ENCODE peak calls at places on chromosomes 3 and 15, in four cellular contexts. H, Q, P and Z are unnamed samples.

GRCh38 chr3:194468086-194468485 is 18.7 kb downstream of the ATP13A3 start:
- DNase-seq in H (no peak), Q (no peak), P (no peak), Z (no peak)

GRCh38 chr3:179760944-179761343 is 108.1 kb downstream of the USP13 start:
- DNase-seq in H (no peak), Q (no peak), P (no peak), Z (peak)

GRCh38 chr3:76206351-76206750 is 421.0 kb upstream of the ZNF717 start:
- DNase-seq in H (no peak), P (no peak), Q (no peak), Z (no peak)

GRCh38 chr15:101027920-101028319 is 108.8 kb downstream of the LRRK1 start:
- DNase-seq in P (no peak), H (no peak), Q (no peak), Z (no peak)

GRCh38 chr3:161914703-161915102 is 418.1 kb downstream of the OTOL1 start:
- DNase-seq in P (peak), Q (no peak), H (no peak), Z (peak)

GRCh38 chr3:46888705-46889104 is 11.2 kb downstream of the PTH1R start:
- DNase-seq in H (no peak), P (no peak), Q (no peak), Z (no peak)

GRCh38 chr3:46892285-46893145 is 15.0 kb downstream of the PTH1R start:
- DNase-seq in H (no peak), P (peak), Q (peak), Z (no peak)

GRCh38 chr3:139343895-139344856 is at the start of gene MRPS22:
- DNase-seq in H (peak), P (peak), Q (peak), Z (peak)

GRCh38 chr3:130786306-130786705 is 39.7 kb upstream of the PIK3R4 start:
- DNase-seq in P (no peak), Q (no peak), H (no peak), Z (no peak)

GRCh38 chr3:24881239-24881638 is 386.6 kb upstream of the THRB start:
- DNase-seq in Q (no peak), P (no peak), H (no peak), Z (no peak)

GRCh38 chr15:80182611-80183210 is 29.9 kb downstream of the FAH start:
- DNase-seq in P (no peak), Q (no peak), H (no peak), Z (no peak)

GRCh38 chr3:69558912-69559311 is 173.0 kb upstream of the FRMD4B start:
- DNase-seq in H (no peak), P (no peak), Q (no peak), Z (no peak)

GRCh38 chr3:18223591-18224338 is 201.4 kb downstream of the SATB1 start:
- DNase-seq in H (peak), Q (no peak), P (peak), Z (no peak)

GRCh38 chr15:90188914-90189748 is 12.0 kb upstream of the SEMA4B start:
- DNase-seq in H (no peak), Q (no peak), P (no peak), Z (no peak)

GRCh38 chr3:191240432-191240831 is 41.4 kb downstream of the OSTN start:
- DNase-seq in P (no peak), H (no peak), Q (no peak), Z (no peak)

GRCh38 chr3:40714771-40715170 is 190.0 kb downstream of the ZNF621 start:
- DNase-seq in Q (no peak), P (no peak), H (no peak), Z (no peak)

GRCh38 chr3:112308151-112308911 is 14.3 kb upstream of the SLC9C1 start:
- DNase-seq in H (no peak), Q (no peak), P (peak), Z (no peak)

GRCh38 chr15:70093481-70094309 is 4.0 kb downstream of the TLE3 start:
- DNase-seq in P (no peak), H (no peak), Q (no peak), Z (no peak)
- TF ChIP-seq NFIC in P (no peak), H (no peak), Q (no peak), Z (no peak)

DNA sequence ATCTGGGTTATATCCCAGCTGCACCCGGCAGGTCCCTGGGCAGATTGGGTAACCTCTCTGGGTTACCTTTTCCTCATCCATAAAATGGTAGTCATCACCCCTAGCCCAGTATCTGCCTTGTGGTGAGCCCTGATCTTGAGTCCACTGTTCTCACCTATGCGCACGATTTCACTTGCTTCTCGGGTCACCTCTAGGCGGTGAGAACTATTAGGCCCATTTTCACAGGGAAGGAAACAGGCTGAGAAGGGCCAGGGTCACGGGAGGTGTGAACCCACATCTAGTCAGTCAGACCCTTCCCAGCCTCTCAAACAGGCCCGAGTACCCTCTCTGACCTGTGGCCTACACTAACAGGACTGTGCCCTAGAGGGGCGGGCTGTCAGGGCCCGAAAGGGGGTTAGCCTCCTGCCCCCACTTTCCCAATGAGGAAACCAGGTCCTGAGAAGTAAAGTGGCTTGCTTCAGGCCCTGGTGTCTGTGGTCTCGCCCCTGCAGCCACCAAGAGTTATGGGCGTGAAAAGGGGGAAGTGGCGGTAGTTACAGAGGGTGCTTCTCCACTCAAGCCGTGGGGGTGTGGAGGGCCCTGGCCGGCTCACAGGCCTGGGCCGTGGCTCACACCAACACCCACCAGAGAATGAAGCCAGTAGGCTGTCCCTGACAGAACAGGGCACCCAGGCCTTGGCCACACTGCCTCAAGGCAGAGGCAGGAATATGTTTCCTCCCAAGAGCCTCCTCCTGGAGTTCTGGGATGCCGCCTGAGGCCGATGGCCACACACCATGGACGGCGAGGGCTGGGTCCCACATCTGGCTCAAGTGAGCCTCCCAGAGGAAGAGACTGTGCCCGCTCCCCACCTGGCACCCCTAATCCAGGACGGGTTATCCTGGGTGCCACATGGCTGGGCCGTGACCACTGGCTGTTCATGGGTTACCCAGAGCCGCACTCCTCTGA is 19.5 kb downstream of the PSTPIP1 start:
- DNase-seq in Q (no peak), P (no peak), H (no peak), Z (no peak)
- TF ChIP-seq NFIC in Q (no peak), P (no peak), H (no peak), Z (no peak)

GRCh38 chr3:151169700-151170224 is 33.3 kb downstream of the GPR171 start:
- DNase-seq in Q (no peak), H (no peak), P (no peak), Z (no peak)
- TF ChIP-seq NFIC in Q (no peak), H (peak), P (no peak), Z (no peak)

GRCh38 chr3:16887130-16887529 is 2.4 kb downstream of the PLCL2 start:
- DNase-seq in P (no peak), Q (no peak), H (no peak), Z (no peak)

GRCh38 chr3:16884084-16884747 is 539 bp upstream of the PLCL2 start:
- DNase-seq in H (no peak), Q (peak), P (peak), Z (no peak)

GRCh38 chr3:16885948-16886683 is 1.4 kb downstream of the PLCL2 start:
- DNase-seq in P (no peak), H (no peak), Q (no peak), Z (no peak)

GRCh38 chr3:16884748-16885587 is at the start of gene PLCL2:
- DNase-seq in Q (peak), P (peak), H (no peak), Z (no peak)

GRCh38 chr3:16885588-16885903 is 791 bp downstream of the PLCL2 start:
- DNase-seq in H (no peak), P (no peak), Q (no peak), Z (no peak)
- TF ChIP-seq NFIC in H (no peak), P (no peak), Q (no peak), Z (no peak)

GRCh38 chr3:37814547-37814946 is 47.1 kb upstream of the CTDSPL start:
- DNase-seq in P (peak), H (no peak), Q (no peak), Z (no peak)
- TF ChIP-seq NFIC in P (no peak), H (no peak), Q (no peak), Z (no peak)